ENCODE peak calls at places on chromosomes 6 and 20, in nine cellular contexts. One of them, this sample, is unnamed.

GRCh38 chr20:62860924-62861691 is 514 bp downstream of the TCFL5 start:
- DNase-seq in stomach: no peak
- DNase-seq in HCT116: no peak
- DNase-seq in spleen: peak
- DNase-seq in transverse colon: no peak
- DNase-seq in IMR-90: no peak
- DNase-seq in ovary: peak
- DNase-seq in right lobe of liver: no peak
- DNase-seq in heart left ventricle: no peak
- DNase-seq in this sample: peak

GRCh38 chr6:53309059-53309896 is 39.5 kb downstream of the ELOVL5 start:
- DNase-seq in IMR-90: peak
- DNase-seq in transverse colon: peak
- DNase-seq in HCT116: no peak
- DNase-seq in ovary: no peak
- DNase-seq in spleen: no peak
- DNase-seq in stomach: peak
- DNase-seq in right lobe of liver: peak
- DNase-seq in heart left ventricle: no peak
- DNase-seq in this sample: peak

GRCh38 chr6:10384719-10385511 is 30.0 kb downstream of the TFAP2A start:
- DNase-seq in stomach: no peak
- DNase-seq in ovary: no peak
- DNase-seq in transverse colon: no peak
- DNase-seq in heart left ventricle: no peak
- DNase-seq in right lobe of liver: no peak
- DNase-seq in spleen: no peak
- DNase-seq in IMR-90: no peak
- DNase-seq in HCT116: no peak
- DNase-seq in this sample: no peak

GRCh38 chr20:56731041-56731440 is 101.9 kb downstream of the TFAP2C start:
- DNase-seq in heart left ventricle: no peak
- DNase-seq in IMR-90: no peak
- DNase-seq in ovary: no peak
- DNase-seq in spleen: no peak
- DNase-seq in transverse colon: no peak
- DNase-seq in HCT116: no peak
- DNase-seq in stomach: no peak
- DNase-seq in right lobe of liver: no peak
- DNase-seq in this sample: no peak

GRCh38 chr6:51841656-51842055 is 245.8 kb downstream of the PKHD1 start:
- DNase-seq in HCT116: no peak
- DNase-seq in IMR-90: no peak
- DNase-seq in ovary: no peak
- DNase-seq in right lobe of liver: no peak
- DNase-seq in transverse colon: no peak
- DNase-seq in stomach: no peak
- DNase-seq in heart left ventricle: no peak
- DNase-seq in spleen: no peak
- DNase-seq in this sample: no peak

GRCh38 chr6:75608955-75609533 is 7.4 kb downstream of the SENP6 start:
- DNase-seq in stomach: no peak
- DNase-seq in ovary: no peak
- DNase-seq in heart left ventricle: no peak
- DNase-seq in spleen: no peak
- DNase-seq in transverse colon: no peak
- DNase-seq in HCT116: no peak
- DNase-seq in IMR-90: no peak
- DNase-seq in right lobe of liver: no peak
- DNase-seq in this sample: no peak

GRCh38 chr6:154532426-154532825 is 21.9 kb upstream of the CNKSR3 start:
- DNase-seq in stomach: no peak
- DNase-seq in HCT116: no peak
- DNase-seq in spleen: no peak
- DNase-seq in heart left ventricle: no peak
- DNase-seq in IMR-90: no peak
- DNase-seq in right lobe of liver: no peak
- DNase-seq in ovary: no peak
- DNase-seq in transverse colon: no peak
- DNase-seq in this sample: no peak

GRCh38 chr6:24524801-24525200 is 30.0 kb downstream of the ALDH5A1 start:
- DNase-seq in spleen: no peak
- DNase-seq in HCT116: peak
- DNase-seq in ovary: no peak
- DNase-seq in stomach: no peak
- DNase-seq in right lobe of liver: no peak
- DNase-seq in IMR-90: peak
- DNase-seq in heart left ventricle: no peak
- DNase-seq in transverse colon: no peak
- DNase-seq in this sample: peak

GRCh38 chr6:45478235-45478634 is 100.5 kb upstream of the SUPT3H start:
- DNase-seq in HCT116: no peak
- DNase-seq in stomach: no peak
- DNase-seq in heart left ventricle: no peak
- DNase-seq in ovary: no peak
- DNase-seq in IMR-90: peak
- DNase-seq in transverse colon: no peak
- DNase-seq in spleen: no peak
- DNase-seq in right lobe of liver: no peak
- DNase-seq in this sample: no peak

GRCh38 chr20:12152996-12153395 is 235.3 kb downstream of the BTBD3 start:
- DNase-seq in transverse colon: no peak
- DNase-seq in spleen: no peak
- DNase-seq in IMR-90: peak
- DNase-seq in right lobe of liver: no peak
- DNase-seq in HCT116: no peak
- DNase-seq in heart left ventricle: no peak
- DNase-seq in stomach: no peak
- DNase-seq in ovary: no peak
- DNase-seq in this sample: no peak

GRCh38 chr6:136979206-136979605 is 57.1 kb downstream of the SLC35D3 start:
- DNase-seq in heart left ventricle: no peak
- DNase-seq in stomach: no peak
- DNase-seq in spleen: no peak
- DNase-seq in right lobe of liver: no peak
- DNase-seq in ovary: no peak
- DNase-seq in transverse colon: no peak
- DNase-seq in HCT116: no peak
- DNase-seq in IMR-90: no peak
- DNase-seq in this sample: no peak

GRCh38 chr6:166055801-166056200 is 111.8 kb downstream of the TBXT start:
- DNase-seq in stomach: no peak
- DNase-seq in heart left ventricle: no peak
- DNase-seq in transverse colon: no peak
- DNase-seq in spleen: no peak
- DNase-seq in right lobe of liver: no peak
- DNase-seq in ovary: no peak
- DNase-seq in HCT116: no peak
- DNase-seq in IMR-90: no peak
- DNase-seq in this sample: no peak

GRCh38 chr20:52275243-52275817 is 83.8 kb upstream of the ZFP64 start:
- DNase-seq in heart left ventricle: no peak
- DNase-seq in transverse colon: no peak
- DNase-seq in HCT116: no peak
- DNase-seq in stomach: no peak
- DNase-seq in ovary: no peak
- DNase-seq in spleen: no peak
- DNase-seq in right lobe of liver: no peak
- DNase-seq in IMR-90: no peak
- DNase-seq in this sample: no peak

GRCh38 chr6:78607188-78607587 is 260.2 kb upstream of the IRAK1BP1 start:
- DNase-seq in transverse colon: no peak
- DNase-seq in spleen: no peak
- DNase-seq in IMR-90: peak
- DNase-seq in HCT116: no peak
- DNase-seq in right lobe of liver: no peak
- DNase-seq in heart left ventricle: no peak
- DNase-seq in ovary: no peak
- DNase-seq in stomach: no peak
- DNase-seq in this sample: no peak

GRCh38 chr6:44023586-44024454 is 103.4 kb downstream of the MRPL14 start:
- DNase-seq in HCT116: no peak
- DNase-seq in spleen: no peak
- DNase-seq in transverse colon: no peak
- DNase-seq in ovary: no peak
- DNase-seq in heart left ventricle: no peak
- DNase-seq in right lobe of liver: no peak
- DNase-seq in IMR-90: no peak
- DNase-seq in stomach: no peak
- DNase-seq in this sample: no peak

GRCh38 chr20:44460795-44461141 is 14.9 kb upstream of the TTPAL start:
- DNase-seq in ovary: no peak
- DNase-seq in HCT116: peak
- DNase-seq in stomach: no peak
- DNase-seq in spleen: no peak
- DNase-seq in right lobe of liver: no peak
- DNase-seq in heart left ventricle: no peak
- DNase-seq in transverse colon: no peak
- DNase-seq in IMR-90: peak
- DNase-seq in this sample: peak

GRCh38 chr20:53622247-53623114 is 28.8 kb upstream of the ZNF217 start:
- DNase-seq in right lobe of liver: no peak
- DNase-seq in IMR-90: no peak
- DNase-seq in stomach: peak
- DNase-seq in heart left ventricle: no peak
- DNase-seq in spleen: no peak
- DNase-seq in ovary: no peak
- DNase-seq in transverse colon: no peak
- DNase-seq in HCT116: no peak
- DNase-seq in this sample: peak

GRCh38 chr6:157650261-157650640 is 172.8 kb upstream of the SNX9 start:
- DNase-seq in ovary: peak
- DNase-seq in right lobe of liver: no peak
- DNase-seq in transverse colon: no peak
- DNase-seq in HCT116: no peak
- DNase-seq in spleen: no peak
- DNase-seq in heart left ventricle: no peak
- DNase-seq in stomach: no peak
- DNase-seq in IMR-90: no peak
- DNase-seq in this sample: no peak

GRCh38 chr6:141726158-141726557 is 406.6 kb upstream of the GJE1 start:
- DNase-seq in stomach: no peak
- DNase-seq in transverse colon: no peak
- DNase-seq in heart left ventricle: no peak
- DNase-seq in HCT116: no peak
- DNase-seq in right lobe of liver: no peak
- DNase-seq in ovary: no peak
- DNase-seq in IMR-90: no peak
- DNase-seq in spleen: no peak
- DNase-seq in this sample: no peak

GRCh38 chr6:30344868-30345671 is at the start of gene RPP21:
- DNase-seq in spleen: peak
- DNase-seq in transverse colon: peak
- DNase-seq in IMR-90: peak
- DNase-seq in HCT116: peak
- DNase-seq in right lobe of liver: peak
- DNase-seq in ovary: peak
- DNase-seq in stomach: peak
- DNase-seq in heart left ventricle: peak
- DNase-seq in this sample: peak
- TF ChIP-seq POLR2A in spleen: peak
- TF ChIP-seq POLR2A in transverse colon: peak
- TF ChIP-seq POLR2A in IMR-90: peak
- TF ChIP-seq POLR2A in HCT116: peak
- TF ChIP-seq POLR2A in right lobe of liver: peak
- TF ChIP-seq POLR2A in ovary: peak
- TF ChIP-seq POLR2A in stomach: no peak
- TF ChIP-seq POLR2A in heart left ventricle: no peak
- TF ChIP-seq POLR2A in this sample: peak

DNA sequence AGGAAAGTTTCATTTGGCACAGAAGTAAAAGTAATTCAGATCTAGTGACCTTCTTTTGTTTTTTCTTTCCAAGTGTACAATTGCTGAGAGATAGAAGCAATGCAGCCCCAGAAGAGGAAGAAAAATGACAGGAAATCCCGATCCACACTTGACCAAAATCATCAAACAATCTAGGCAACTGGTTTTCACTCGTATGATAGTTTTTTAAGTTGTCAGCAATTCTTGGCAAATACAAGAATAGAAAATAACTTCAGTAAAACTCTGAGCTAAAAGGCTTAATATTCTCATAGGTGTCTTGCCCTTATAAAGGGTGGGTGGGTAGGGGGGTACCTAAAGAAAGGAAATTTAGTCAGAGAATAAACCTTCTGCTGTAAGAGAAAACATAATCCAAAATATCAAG is 36.0 kb downstream of the SESN1 start:
- DNase-seq in ovary: no peak
- DNase-seq in transverse colon: no peak
- DNase-seq in heart left ventricle: no peak
- DNase-seq in IMR-90: no peak
- DNase-seq in right lobe of liver: no peak
- DNase-seq in stomach: no peak
- DNase-seq in spleen: no peak
- DNase-seq in HCT116: no peak
- DNase-seq in this sample: no peak
- TF ChIP-seq POLR2A in ovary: no peak
- TF ChIP-seq POLR2A in transverse colon: no peak
- TF ChIP-seq POLR2A in heart left ventricle: no peak
- TF ChIP-seq POLR2A in IMR-90: no peak
- TF ChIP-seq POLR2A in right lobe of liver: no peak
- TF ChIP-seq POLR2A in stomach: no peak
- TF ChIP-seq POLR2A in spleen: no peak
- TF ChIP-seq POLR2A in HCT116: no peak
- TF ChIP-seq POLR2A in this sample: no peak

DNA sequence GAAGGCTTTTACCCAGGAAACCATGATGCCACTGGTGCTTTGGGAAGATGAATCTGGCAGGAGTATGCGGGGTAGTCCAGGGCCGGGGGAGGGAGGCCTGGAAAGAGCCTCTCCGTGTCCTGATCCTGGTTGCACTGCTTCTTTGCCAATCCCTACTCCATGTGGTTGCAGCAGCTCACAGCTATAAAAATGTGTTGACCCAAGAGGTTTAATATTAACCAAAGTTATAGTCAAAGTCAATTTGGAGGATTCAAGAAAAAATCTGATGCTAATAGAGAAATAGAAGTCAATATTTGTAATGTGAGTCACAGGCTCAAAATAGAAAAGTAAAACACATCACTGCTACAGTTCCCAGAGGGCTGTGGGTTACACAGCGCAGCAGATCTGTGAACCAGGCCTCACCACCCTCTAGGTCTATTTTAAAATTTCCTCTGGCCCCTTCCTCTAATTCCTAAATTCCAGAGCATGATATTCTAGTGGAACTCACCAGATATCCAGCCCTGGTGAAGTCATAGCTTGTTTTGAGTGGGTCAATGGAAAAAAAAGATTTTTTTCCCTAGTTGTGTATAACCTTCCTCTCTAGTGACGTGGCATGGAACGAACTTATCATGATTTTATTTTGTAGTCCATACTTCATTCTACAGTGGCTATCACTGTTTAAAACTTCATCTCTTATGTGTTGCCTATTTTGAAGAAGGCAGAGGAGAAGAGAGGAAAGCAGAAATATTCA is 63.2 kb upstream of the BMP2 start:
- DNase-seq in right lobe of liver: peak
- DNase-seq in IMR-90: peak
- DNase-seq in spleen: no peak
- DNase-seq in transverse colon: peak
- DNase-seq in heart left ventricle: no peak
- DNase-seq in stomach: peak
- DNase-seq in ovary: no peak
- DNase-seq in HCT116: no peak
- DNase-seq in this sample: no peak
- TF ChIP-seq POLR2A in right lobe of liver: peak
- TF ChIP-seq POLR2A in IMR-90: no peak
- TF ChIP-seq POLR2A in spleen: no peak
- TF ChIP-seq POLR2A in transverse colon: peak
- TF ChIP-seq POLR2A in heart left ventricle: no peak
- TF ChIP-seq POLR2A in stomach: no peak
- TF ChIP-seq POLR2A in ovary: no peak
- TF ChIP-seq POLR2A in HCT116: no peak
- TF ChIP-seq POLR2A in this sample: no peak

GRCh38 chr6:167238694-167239467 is 52.2 kb upstream of the UNC93A start:
- DNase-seq in transverse colon: no peak
- DNase-seq in right lobe of liver: no peak
- DNase-seq in HCT116: no peak
- DNase-seq in IMR-90: no peak
- DNase-seq in heart left ventricle: no peak
- DNase-seq in ovary: no peak
- DNase-seq in spleen: no peak
- DNase-seq in stomach: no peak
- DNase-seq in this sample: no peak
- TF ChIP-seq POLR2A in transverse colon: no peak
- TF ChIP-seq POLR2A in right lobe of liver: no peak
- TF ChIP-seq POLR2A in HCT116: no peak
- TF ChIP-seq POLR2A in IMR-90: no peak
- TF ChIP-seq POLR2A in heart left ventricle: no peak
- TF ChIP-seq POLR2A in ovary: no peak
- TF ChIP-seq POLR2A in spleen: no peak
- TF ChIP-seq POLR2A in stomach: no peak
- TF ChIP-seq POLR2A in this sample: no peak